ENCODE peak calls at places on chromosomes 16 and 17, in four cellular contexts. W is GM12878, F is HCT116, B is HepG2. A is an unnamed sample.
A peak's percentile ranks its signal among the peaks of the same experiment; 100 is the strongest.

GRCh38 chr16:2706611-2707311 is 13.3 kb downstream of the PRSS27 start:
- DNase-seq in W (no peak), F (no peak), B (no peak), A (no peak)

GRCh38 chr16:67927131-67927941 is 4.3 kb downstream of the CTRL start:
- DNase-seq in W (no peak), F (no peak), B (no peak), A (no peak)

GRCh38 chr16:87160218-87160617 is 157.0 kb downstream of the C16orf95 start:
- DNase-seq in W (no peak), F (no peak), B (no peak), A (no peak)

GRCh38 chr17:19336938-19337711 is 25.4 kb downstream of the B9D1 start:
- DNase-seq in W (no peak), F (no peak), B (peak; percentile 68), A (no peak)

GRCh38 chr17:3571043-3571900 is 13.7 kb upstream of the TRPV3 start:
- DNase-seq in W (no peak), F (no peak), B (no peak), A (no peak)

GRCh38 chr17:38912221-38912813 is 13.1 kb upstream of the LASP1NB start:
- DNase-seq in W (no peak), F (no peak), B (no peak), A (no peak)

GRCh38 chr17:76884995-76885896 is 17.0 kb downstream of the MGAT5B start:
- DNase-seq in W (no peak), F (no peak), B (no peak), A (no peak)

GRCh38 chr17:45759761-45760160 is 24.4 kb upstream of the CRHR1 start:
- DNase-seq in W (no peak), F (peak; percentile 52), B (no peak), A (no peak)

GRCh38 chr17:17059301-17059890 is 17.1 kb downstream of the MPRIP start:
- DNase-seq in W (no peak), F (no peak), B (no peak), A (no peak)

GRCh38 chr17:76696763-76697701 is 13.7 kb downstream of the MXRA7 start:
- DNase-seq in W (peak; percentile 40), F (no peak), B (peak; percentile 66), A (no peak)

GRCh38 chr17:19470529-19471261 is 59.7 kb downstream of the RNF112 start:
- DNase-seq in W (no peak), F (no peak), B (no peak), A (no peak)

GRCh38 chr17:32903774-32904673 is 23.9 kb upstream of the TMEM98 start:
- DNase-seq in W (no peak), F (no peak), B (no peak), A (no peak)

GRCh38 chr16:68375801-68376536 is 65.2 kb downstream of the PRMT7 start:
- DNase-seq in W (no peak), F (no peak), B (no peak), A (no peak)

GRCh38 chr17:42191209-42191608 is 3.1 kb downstream of the GHDC start:
- DNase-seq in W (no peak), F (no peak), B (no peak), A (no peak)

GRCh38 chr17:3911271-3912053 is 4.8 kb downstream of the P2RX1 start:
- DNase-seq in W (peak; percentile 89), F (no peak), B (no peak), A (no peak)

GRCh38 chr17:4854181-4854681 is 21.1 kb downstream of the MINK1 start:
- DNase-seq in W (no peak), F (no peak), B (peak; percentile 23), A (no peak)

GRCh38 chr16:2237076-2237551 is 870 bp downstream of the DNASE1L2 start:
- DNase-seq in W (no peak), F (no peak), B (no peak), A (no peak)

GRCh38 chr17:35726609-35727460 is 4.6 kb upstream of the RASL10B start:
- DNase-seq in W (no peak), F (no peak), B (peak; percentile 66), A (no peak)

GRCh38 chr16:30922960-30923535 is 324 bp upstream of the FBXL19 start:
- DNase-seq in W (peak; percentile 98), F (peak; percentile 99), B (peak; percentile 99), A (peak; percentile 99)
- TF ChIP-seq REST in W (no peak), F (no peak), B (no peak), A (no peak)

DNA sequence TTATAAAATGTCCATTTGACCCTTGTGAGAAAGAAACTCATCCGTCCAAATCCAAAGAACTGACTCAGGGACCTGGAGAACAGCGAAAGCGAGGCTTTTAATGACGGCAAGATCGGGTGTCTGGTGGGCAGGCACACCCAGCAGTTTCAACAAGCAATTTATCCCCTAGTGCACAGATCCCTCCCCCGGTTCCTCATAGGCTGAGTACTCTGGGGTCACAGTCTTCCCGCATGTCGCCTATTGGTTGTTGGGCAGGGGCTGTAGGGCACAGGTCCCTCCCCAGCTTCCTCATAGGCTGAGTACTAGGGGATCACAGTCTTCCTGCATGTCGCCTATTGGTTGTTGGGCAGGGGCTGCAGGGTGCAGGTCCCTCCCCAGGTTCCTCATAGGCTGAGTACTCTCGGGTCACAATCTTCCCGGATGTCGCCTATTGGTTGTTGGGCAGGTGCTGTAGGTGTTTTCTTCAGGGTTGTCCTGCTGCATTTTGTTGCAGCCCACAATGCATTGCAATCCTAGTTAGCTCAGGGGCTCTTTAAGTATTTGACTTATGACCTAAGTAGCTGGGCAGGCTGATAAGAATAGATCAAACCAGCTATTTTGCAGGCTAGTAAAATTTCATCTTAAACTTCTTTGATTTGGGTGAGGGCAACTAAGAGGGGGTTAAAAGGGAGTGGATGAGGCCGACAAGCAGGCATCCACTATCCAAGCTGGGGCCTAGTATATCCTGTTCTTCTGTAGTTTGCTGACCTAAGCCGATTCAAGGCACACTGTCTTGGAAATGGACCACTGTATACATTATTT is 3.6 kb upstream of the UTS2R start:
- DNase-seq in W (no peak), F (peak; percentile 98), B (peak; percentile 99), A (no peak)
- TF ChIP-seq SIN3A in W (no peak), F (no peak), B (peak; percentile 80), A (no peak)

GRCh38 chr16:20903116-20903888 is 2.7 kb downstream of the LYRM1 start:
- DNase-seq in W (no peak), F (no peak), B (no peak), A (no peak)

GRCh38 chr16:20906225-20906870 is 5.8 kb downstream of the LYRM1 start:
- DNase-seq in W (no peak), F (no peak), B (no peak), A (no peak)

GRCh38 chr16:20905576-20905975 is 5.0 kb downstream of the LYRM1 start:
- DNase-seq in W (no peak), F (no peak), B (no peak), A (no peak)

GRCh38 chr16:20903889-20904506 is 3.4 kb downstream of the LYRM1 start:
- DNase-seq in W (no peak), F (no peak), B (no peak), A (no peak)

GRCh38 chr16:20904507-20905079 is 4.0 kb downstream of the LYRM1 start:
- DNase-seq in W (peak; percentile 49), F (peak; percentile 85), B (peak; percentile 40), A (no peak)
- H3K4me3 ChIP-seq in W (peak overlapping the region; percentile 31), F (no peak overlapping the region), B (no peak overlapping the region), A (no peak overlapping the region)

DNA sequence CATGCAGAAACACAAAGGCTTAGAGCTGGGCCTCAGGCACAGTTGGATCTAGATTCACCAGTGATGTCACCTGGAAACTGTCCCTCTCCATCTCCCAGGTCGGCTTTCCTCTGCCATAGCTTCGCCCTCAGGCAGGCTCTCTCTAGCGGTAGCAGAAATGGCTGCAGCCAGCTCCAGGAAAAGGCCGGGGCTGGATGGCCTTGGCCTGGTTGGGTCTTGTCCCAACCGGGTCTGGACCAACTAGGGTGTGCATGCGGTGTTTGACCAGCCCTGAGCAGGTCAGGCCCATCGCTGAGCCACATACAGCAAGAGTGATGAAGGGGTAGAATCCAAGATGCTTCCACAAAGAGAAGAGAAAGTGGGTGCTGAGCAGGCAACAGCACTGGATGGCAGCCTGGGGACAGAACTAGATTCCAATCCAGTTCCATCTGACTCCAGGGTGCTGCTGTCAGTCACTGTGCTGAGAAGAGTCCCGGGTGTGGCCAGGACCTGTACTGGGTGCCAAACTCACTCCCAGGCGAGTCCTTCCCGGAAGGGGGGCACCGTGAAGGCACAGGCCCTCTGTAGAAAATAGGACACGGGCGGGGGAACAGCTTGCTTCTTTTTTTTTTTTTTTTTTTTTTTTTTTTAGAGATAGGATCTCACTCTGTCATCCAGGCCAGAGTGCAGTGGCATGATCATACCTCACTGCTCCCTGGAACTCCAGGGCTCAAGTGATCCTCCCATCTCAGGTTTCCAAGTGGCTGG is 51.8 kb downstream of the SOCS3 start:
- DNase-seq in W (no peak), F (no peak), B (peak; percentile 60), A (no peak)
- TF ChIP-seq REST in W (no peak), F (no peak), B (no peak), A (no peak)

GRCh38 chr16:4329354-4329775 is 13.5 kb downstream of the GLIS2 start:
- DNase-seq in W (no peak), F (no peak), B (no peak), A (no peak)

GRCh38 chr16:4332623-4333307 is 16.9 kb downstream of the GLIS2 start:
- DNase-seq in W (no peak), F (no peak), B (no peak), A (no peak)

GRCh38 chr16:4332083-4332482 is 16.2 kb downstream of the GLIS2 start:
- DNase-seq in W (no peak), F (no peak), B (no peak), A (no peak)

GRCh38 chr16:4328580-4329353 is 12.9 kb downstream of the GLIS2 start:
- DNase-seq in W (no peak), F (no peak), B (no peak), A (no peak)

GRCh38 chr16:4330277-4330882 is 14.5 kb downstream of the GLIS2 start:
- DNase-seq in W (no peak), F (no peak), B (peak; percentile 51), A (no peak)
- TF ChIP-seq SIN3A in W (no peak), F (no peak), B (no peak), A (no peak)